ENCODE peak calls at places on chromosomes 7 and 10, in eight cellular contexts. N is effector memory CD4-positive, alpha-beta T cell; W is NCI-H345; H is Caki2; E is T-helper 9 cell; I is sciatic nerve; Z is stimulated activated CD4-positive, alpha-beta T cell treated with anti-CD3 and anti-CD28 coated beads, Interleukin-12 subunit alpha, Interleukin-12 subunit beta, amount 100 ng/mL, for 4 hours; U is renal cortical epithelial cell. Y is an unnamed sample.
A peak's percentile ranks its signal among the peaks of the same experiment; 100 is the strongest.

GRCh38 chr10:5497948-5498730 is 1.2 kb downstream of the CALML5 start:
- DNase-seq in I (peak; percentile 47), E (no peak), U (no peak), N (no peak), W (no peak), Z (no peak), H (no peak), Y (no peak)

GRCh38 chr7:106153891-106154449 is 41.9 kb upstream of the SYPL1 start:
- DNase-seq in H (peak; percentile 39), E (peak; percentile 64), W (peak; percentile 67), N (peak; percentile 45), U (peak; percentile 64), Z (peak; percentile 68), I (peak; percentile 89), Y (peak; percentile 79)

GRCh38 chr7:135501402-135501801 is 8.5 kb downstream of the CNOT4 start:
- DNase-seq in W (no peak), E (no peak), H (no peak), U (no peak), I (no peak), N (no peak), Z (no peak), Y (peak; percentile 48)

GRCh38 chr7:104328970-104329825 is 795 bp downstream of the LHFPL3 start:
- DNase-seq in N (no peak), I (no peak), H (no peak), E (no peak), Z (no peak), U (no peak), W (peak; percentile 53), Y (no peak)

GRCh38 chr10:81081887-81082620 is 544.4 kb downstream of the SH2D4B start:
- DNase-seq in U (peak; percentile 26), N (no peak), Z (no peak), I (no peak), W (no peak), E (no peak), H (peak; percentile 7), Y (no peak)

GRCh38 chr10:48449501-48450232 is 143.2 kb downstream of the MAPK8 start:
- DNase-seq in N (no peak), Z (no peak), U (no peak), H (no peak), E (no peak), W (no peak), I (peak; percentile 57), Y (no peak)

GRCh38 chr7:8260871-8261707 is 878 bp downstream of the ICA1 start:
- DNase-seq in Z (peak; percentile 2), I (peak; percentile 67), H (peak; percentile 41), E (no peak), N (no peak), W (peak; percentile 64), U (peak; percentile 33), Y (no peak)

GRCh38 chr7:154837622-154838021 is 165.3 kb downstream of the PAXIP1 start:
- DNase-seq in U (no peak), N (no peak), Z (no peak), H (no peak), E (no peak), W (no peak), I (no peak), Y (no peak)

GRCh38 chr7:66138994-66139752 is 24.5 kb downstream of the CRCP start:
- DNase-seq in I (no peak), U (peak; percentile 29), W (no peak), E (no peak), H (no peak), N (no peak), Z (no peak), Y (no peak)

GRCh38 chr7:48781783-48782182 is 142.6 kb upstream of the CDC14C start:
- DNase-seq in H (no peak), Z (no peak), E (no peak), W (peak; percentile 82), I (no peak), U (no peak), N (no peak), Y (peak; percentile 1)

GRCh38 chr10:3782456-3783312 is 2.3 kb downstream of the KLF6 start:
- DNase-seq in U (peak; percentile 95), Z (no peak), W (no peak), H (peak; percentile 87), N (peak; percentile 62), I (peak; percentile 75), E (peak; percentile 57), Y (peak; percentile 98)

GRCh38 chr10:114350751-114351150 is 53.6 kb downstream of the AFAP1L2 start:
- DNase-seq in I (no peak), U (peak; percentile 50), Z (no peak), W (no peak), E (no peak), H (no peak), N (no peak), Y (no peak)

GRCh38 chr7:88586219-88586618 is 173.3 kb upstream of the ZNF804B start:
- DNase-seq in H (no peak), E (no peak), N (no peak), W (no peak), I (no peak), U (no peak), Z (no peak), Y (no peak)

GRCh38 chr7:37208528-37208927 is 240.1 kb downstream of the ELMO1 start:
- DNase-seq in U (peak; percentile 74), N (no peak), E (no peak), I (peak; percentile 79), W (no peak), Z (no peak), H (peak; percentile 32), Y (peak; percentile 52)

GRCh38 chr7:2781636-2782035 is 62.5 kb downstream of the GNA12 start:
- DNase-seq in N (no peak), U (no peak), W (no peak), Z (no peak), E (no peak), H (no peak), I (no peak), Y (no peak)

GRCh38 chr7:124780056-124780455 is 14.5 kb upstream of the GPR37 start:
- DNase-seq in W (no peak), E (no peak), I (no peak), N (no peak), H (no peak), U (no peak), Z (no peak), Y (no peak)

GRCh38 chr10:1650542-1651279 is 86.6 kb downstream of the ADARB2 start:
- DNase-seq in W (no peak), U (no peak), Z (no peak), I (no peak), N (no peak), E (no peak), H (no peak), Y (no peak)

GRCh38 chr7:22811746-22812280 is 10.8 kb downstream of the TOMM7 start:
- DNase-seq in I (no peak), Z (no peak), E (no peak), U (no peak), W (no peak), H (no peak), N (no peak), Y (no peak)

GRCh38 chr7:66211429-66211828 is 6.3 kb downstream of the TPST1 start:
- DNase-seq in H (no peak), N (no peak), Z (no peak), I (peak; percentile 26), W (no peak), U (no peak), E (no peak), Y (peak; percentile 53)

GRCh38 chr7:65216469-65216868 is 157.2 kb upstream of the ZNF92 start:
- DNase-seq in I (no peak), E (peak; percentile 51), H (peak; percentile 19), W (peak; percentile 84), U (peak; percentile 30), N (peak; percentile 36), Z (peak; percentile 40), Y (peak; percentile 13)

GRCh38 chr7:151549644-151550043 is 29.9 kb upstream of the RHEB start:
- DNase-seq in Z (no peak), U (no peak), H (no peak), N (no peak), W (no peak), I (no peak), E (no peak), Y (no peak)

GRCh38 chr7:149720372-149721083 is 52.9 kb downstream of the ZNF467 start:
- DNase-seq in E (no peak), H (peak; percentile 68), N (no peak), Z (no peak), U (peak; percentile 55), W (no peak), I (peak; percentile 86), Y (no peak)

GRCh38 chr7:151251926-151252835 is 3.7 kb upstream of the SMARCD3 start:
- DNase-seq in U (no peak), H (peak; percentile 63), Z (no peak), I (peak; percentile 86), W (peak; percentile 70), N (no peak), E (no peak), Y (peak; percentile 78)

GRCh38 chr7:106752345-106752744 is 91.4 kb upstream of the CCDC71L start:
- DNase-seq in U (no peak), H (no peak), Z (no peak), W (no peak), I (no peak), N (no peak), E (no peak), Y (no peak)